ENCODE peak calls at places on chromosome 9, in ten cellular contexts. I, Y, Z, M, Q, D, R, B, K and G are unnamed samples.

GRCh38 chr9:82924243-82924605 is 138.7 kb downstream of the RASEF start:
- DNase-seq in I (no peak), Y (no peak), Z (no peak), M (no peak), Q (no peak), D (no peak), R (no peak), B (no peak), K (no peak), G (no peak)

GRCh38 chr9:105157178-105157583 is 87.3 kb upstream of the SLC44A1 start:
- DNase-seq in I (peak), Y (peak), Z (peak), M (peak), Q (peak), D (peak), R (peak), B (peak), K (peak), G (peak)

GRCh38 chr9:87556821-87557220 is 59.2 kb downstream of the DAPK1 start:
- DNase-seq in I (no peak), Y (no peak), Z (no peak), M (peak), Q (peak), D (no peak), R (no peak), B (no peak), K (no peak), G (no peak)

GRCh38 chr9:107883496-107884120 is 394.0 kb upstream of the KLF4 start:
- DNase-seq in I (no peak), Y (no peak), Z (no peak), M (peak), Q (no peak), D (no peak), R (peak), B (no peak), K (peak), G (no peak)

GRCh38 chr9:36987409-36987808 is 46.7 kb downstream of the PAX5 start:
- DNase-seq in I (no peak), Y (no peak), Z (no peak), M (no peak), Q (no peak), D (no peak), R (no peak), B (no peak), K (no peak), G (no peak)

GRCh38 chr9:83544002-83544698 is 5.9 kb upstream of the FRMD3 start:
- DNase-seq in I (no peak), Y (peak), Z (peak), M (peak), Q (no peak), D (peak), R (peak), B (no peak), K (peak), G (no peak)

GRCh38 chr9:21770877-21771560 is 31.4 kb upstream of the MTAP start:
- DNase-seq in I (no peak), Y (no peak), Z (peak), M (no peak), Q (no peak), D (peak), R (no peak), B (no peak), K (no peak), G (no peak)

GRCh38 chr9:4573176-4573575 is 82.9 kb downstream of the SLC1A1 start:
- DNase-seq in I (no peak), Y (no peak), Z (no peak), M (no peak), Q (no peak), D (no peak), R (no peak), B (no peak), K (no peak), G (no peak)

GRCh38 chr9:6852243-6852963 is 94.6 kb downstream of the KDM4C start:
- DNase-seq in I (no peak), Y (no peak), Z (peak), M (peak), Q (no peak), D (peak), R (no peak), B (no peak), K (no peak), G (no peak)

GRCh38 chr9:117671468-117671867 is 32.7 kb upstream of the TLR4 start:
- DNase-seq in I (no peak), Y (no peak), Z (no peak), M (no peak), Q (no peak), D (no peak), R (no peak), B (no peak), K (no peak), G (no peak)

GRCh38 chr9:70119786-70120185 is 76.1 kb downstream of the MAMDC2 start:
- DNase-seq in I (no peak), Y (no peak), Z (no peak), M (no peak), Q (no peak), D (no peak), R (no peak), B (no peak), K (no peak), G (no peak)

GRCh38 chr9:125990793-125991220 is 243.6 kb downstream of the PBX3 start:
- DNase-seq in I (no peak), Y (no peak), Z (no peak), M (no peak), Q (no peak), D (no peak), R (no peak), B (peak), K (no peak), G (no peak)

GRCh38 chr9:78316151-78316892 is 19.4 kb downstream of the PSAT1 start:
- DNase-seq in I (no peak), Y (no peak), Z (no peak), M (no peak), Q (no peak), D (no peak), R (no peak), B (no peak), K (no peak), G (peak)

GRCh38 chr9:20914556-20914955 is 116.9 kb downstream of the HACD4 start:
- DNase-seq in I (no peak), Y (no peak), Z (no peak), M (no peak), Q (no peak), D (no peak), R (no peak), B (no peak), K (no peak), G (no peak)

GRCh38 chr9:112529316-112529715 is 42.7 kb downstream of the KIAA1958 start:
- DNase-seq in I (no peak), Y (no peak), Z (no peak), M (no peak), Q (no peak), D (no peak), R (no peak), B (no peak), K (no peak), G (no peak)

GRCh38 chr9:21995652-21996275 is 1.2 kb downstream of the CDKN2B-AS1 start:
- DNase-seq in I (peak), Y (peak), Z (no peak), M (peak), Q (peak), D (peak), R (peak), B (no peak), K (peak), G (peak)

GRCh38 chr9:135990468-135991429 is 29.6 kb upstream of the UBAC1 start:
- DNase-seq in I (no peak), Y (peak), Z (peak), M (peak), Q (no peak), D (peak), R (peak), B (no peak), K (peak), G (no peak)

GRCh38 chr9:70170151-70170795 is 88.5 kb upstream of the SMC5 start:
- DNase-seq in I (no peak), Y (no peak), Z (no peak), M (no peak), Q (no peak), D (no peak), R (no peak), B (no peak), K (no peak), G (no peak)

GRCh38 chr9:35500130-35500748 is 10.3 kb downstream of the RUSC2 start:
- DNase-seq in I (no peak), Y (no peak), Z (peak), M (no peak), Q (no peak), D (no peak), R (no peak), B (no peak), K (no peak), G (no peak)

GRCh38 chr9:134327671-134328231 is 1.5 kb downstream of the RXRA start:
- DNase-seq in I (no peak), Y (no peak), Z (no peak), M (no peak), Q (no peak), D (no peak), R (no peak), B (no peak), K (no peak), G (no peak)

GRCh38 chr9:3658964-3659363 is 133.2 kb upstream of the RFX3 start:
- DNase-seq in I (no peak), Y (no peak), Z (no peak), M (no peak), Q (no peak), D (no peak), R (no peak), B (no peak), K (no peak), G (no peak)

DNA sequence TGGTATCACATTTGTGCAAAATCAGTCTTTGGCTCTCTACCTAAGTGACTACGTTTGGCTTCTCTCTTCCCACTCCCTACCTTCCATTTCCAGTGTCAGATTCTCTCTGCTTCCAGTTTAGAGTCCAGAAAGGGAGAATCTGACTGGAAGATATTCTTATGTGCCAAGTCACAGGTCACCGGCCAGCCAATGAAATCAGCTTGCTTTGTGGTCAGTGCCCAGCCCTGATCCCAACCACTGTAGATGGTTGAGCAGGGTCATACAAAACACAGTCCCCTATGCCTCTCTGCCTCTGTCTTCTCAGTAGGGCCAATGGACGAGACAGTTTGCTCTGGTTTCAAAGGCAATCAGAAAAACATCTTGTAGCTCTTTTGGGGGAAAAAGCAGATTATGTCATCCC is 15.6 kb upstream of the EPB41L4B start:
- DNase-seq in I (no peak), Y (no peak), Z (no peak), M (no peak), Q (no peak), D (no peak), R (no peak), B (no peak), K (no peak), G (peak)
- TF ChIP-seq POLR2A in I (no peak), Y (no peak), Z (no peak), M (no peak), Q (no peak), D (no peak), R (no peak), B (no peak), K (no peak), G (no peak)

DNA sequence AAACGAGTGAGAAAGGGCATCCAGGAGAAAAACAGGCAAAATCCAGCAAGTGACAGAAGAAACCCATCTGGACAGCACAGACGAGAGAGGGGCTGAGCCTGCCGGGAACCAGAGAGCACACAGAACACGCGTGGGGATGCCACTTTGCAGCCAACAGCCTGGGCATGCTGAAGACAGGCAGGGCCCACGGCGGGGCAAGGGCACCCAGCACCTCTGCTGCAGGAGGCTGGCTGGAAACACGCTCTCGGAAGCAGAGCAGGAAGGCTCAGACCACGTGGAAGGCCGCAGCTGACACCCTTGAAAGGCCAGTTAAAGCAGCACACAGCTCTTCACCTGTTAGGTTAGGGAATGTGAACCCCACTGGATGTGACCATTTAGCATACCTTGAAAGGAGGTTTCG is 76.1 kb downstream of the SECISBP2 start:
- DNase-seq in I (no peak), Y (no peak), Z (no peak), M (no peak), Q (no peak), D (no peak), R (no peak), B (no peak), K (no peak), G (no peak)
- TF ChIP-seq POLR2A in I (peak), Y (no peak), Z (no peak), M (no peak), Q (no peak), D (no peak), R (no peak), B (no peak), K (no peak), G (no peak)

GRCh38 chr9:95024097-95024671 is 293.3 kb downstream of the FANCC start:
- DNase-seq in I (no peak), Y (peak), Z (peak), M (no peak), Q (peak), D (no peak), R (no peak), B (no peak), K (no peak), G (no peak)

GRCh38 chr9:95027914-95028854 is 289.3 kb downstream of the FANCC start:
- DNase-seq in I (no peak), Y (peak), Z (peak), M (no peak), Q (no peak), D (no peak), R (no peak), B (no peak), K (no peak), G (no peak)

GRCh38 chr9:95023217-95024003 is 294.1 kb downstream of the FANCC start:
- DNase-seq in I (no peak), Y (peak), Z (peak), M (no peak), Q (peak), D (peak), R (no peak), B (no peak), K (no peak), G (no peak)

GRCh38 chr9:95028855-95029219 is 288.7 kb downstream of the FANCC start:
- DNase-seq in I (no peak), Y (peak), Z (no peak), M (no peak), Q (no peak), D (no peak), R (no peak), B (no peak), K (no peak), G (no peak)

GRCh38 chr9:95025213-95026170 is 292.0 kb downstream of the FANCC start:
- DNase-seq in I (no peak), Y (peak), Z (peak), M (peak), Q (peak), D (peak), R (peak), B (no peak), K (no peak), G (no peak)
- TF ChIP-seq POLR2A in I (no peak), Y (peak), Z (no peak), M (no peak), Q (no peak), D (peak), R (no peak), B (no peak), K (no peak), G (no peak)

GRCh38 chr9:130692365-130692764 is 1.2 kb upstream of the EXOSC2 start:
- DNase-seq in I (no peak), Y (no peak), Z (peak), M (no peak), Q (no peak), D (no peak), R (no peak), B (no peak), K (no peak), G (no peak)

GRCh38 chr9:130687615-130688014 is 6.0 kb upstream of the EXOSC2 start:
- DNase-seq in I (no peak), Y (no peak), Z (no peak), M (no peak), Q (no peak), D (no peak), R (no peak), B (no peak), K (no peak), G (no peak)

GRCh38 chr9:130688070-130688469 is 5.5 kb upstream of the EXOSC2 start:
- DNase-seq in I (no peak), Y (no peak), Z (no peak), M (no peak), Q (no peak), D (no peak), R (no peak), B (no peak), K (no peak), G (no peak)

GRCh38 chr9:130689572-130689936 is 4.0 kb upstream of the EXOSC2 start:
- DNase-seq in I (no peak), Y (no peak), Z (no peak), M (no peak), Q (no peak), D (no peak), R (no peak), B (no peak), K (no peak), G (no peak)

DNA sequence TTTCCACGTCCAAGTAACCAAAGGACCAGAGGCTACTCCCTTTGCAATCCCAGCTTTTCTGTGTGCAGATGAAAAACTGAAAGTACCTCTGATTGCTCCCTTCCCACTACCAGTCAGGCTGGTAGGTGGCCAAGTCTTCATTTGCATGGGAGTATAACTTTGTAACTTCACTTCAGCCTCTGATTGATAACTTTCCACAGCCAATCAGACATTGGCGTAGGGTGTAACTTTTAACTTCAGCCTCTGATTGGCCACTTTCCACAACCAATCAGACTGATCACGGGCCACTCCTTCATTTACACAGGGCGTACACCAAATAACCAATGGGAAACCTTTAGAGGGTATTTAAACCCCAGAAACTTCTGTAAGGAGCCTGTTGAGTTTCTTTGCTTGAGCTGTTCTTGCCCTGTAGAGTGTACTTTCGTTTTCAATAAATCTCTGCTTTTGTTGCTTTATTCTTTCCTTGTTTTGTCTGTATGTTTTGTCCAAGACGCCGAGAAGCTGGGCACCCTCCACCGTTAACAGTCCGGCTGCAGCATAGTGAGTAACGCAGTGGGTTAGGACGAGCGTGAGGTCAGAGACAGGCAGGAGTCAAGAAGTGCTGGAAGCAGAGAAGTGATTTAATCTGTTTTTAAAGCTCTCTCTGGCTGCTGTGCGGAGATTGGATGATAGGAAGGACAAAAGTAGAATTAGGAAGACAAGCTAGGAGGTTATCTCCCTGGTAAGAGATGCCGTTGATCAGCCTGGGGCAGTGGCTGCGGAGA is 3.5 kb upstream of the EXOSC2 start:
- DNase-seq in I (no peak), Y (peak), Z (peak), M (peak), Q (peak), D (peak), R (peak), B (peak), K (no peak), G (no peak)
- TF ChIP-seq POLR2A in I (peak), Y (peak), Z (peak), M (peak), Q (no peak), D (peak), R (peak), B (peak), K (no peak), G (no peak)

GRCh38 chr9:71676460-71676859 is 91.9 kb downstream of the CEMIP2 start:
- DNase-seq in I (no peak), Y (no peak), Z (no peak), M (no peak), Q (no peak), D (no peak), R (no peak), B (no peak), K (no peak), G (no peak)

GRCh38 chr9:71675857-71676165 is 92.5 kb downstream of the CEMIP2 start:
- DNase-seq in I (no peak), Y (no peak), Z (no peak), M (no peak), Q (no peak), D (no peak), R (no peak), B (no peak), K (no peak), G (no peak)

GRCh38 chr9:71677209-71677608 is 91.1 kb downstream of the CEMIP2 start:
- DNase-seq in I (no peak), Y (no peak), Z (no peak), M (no peak), Q (no peak), D (no peak), R (no peak), B (no peak), K (no peak), G (no peak)

GRCh38 chr9:71672573-71672972 is 95.7 kb downstream of the CEMIP2 start:
- DNase-seq in I (no peak), Y (no peak), Z (no peak), M (no peak), Q (no peak), D (no peak), R (no peak), B (no peak), K (no peak), G (no peak)

GRCh38 chr9:71675129-71675856 is 93.0 kb downstream of the CEMIP2 start:
- DNase-seq in I (no peak), Y (no peak), Z (no peak), M (no peak), Q (no peak), D (no peak), R (peak), B (no peak), K (no peak), G (no peak)
- TF ChIP-seq POLR2A in I (no peak), Y (no peak), Z (no peak), M (no peak), Q (no peak), D (no peak), R (no peak), B (no peak), K (no peak), G (no peak)

DNA sequence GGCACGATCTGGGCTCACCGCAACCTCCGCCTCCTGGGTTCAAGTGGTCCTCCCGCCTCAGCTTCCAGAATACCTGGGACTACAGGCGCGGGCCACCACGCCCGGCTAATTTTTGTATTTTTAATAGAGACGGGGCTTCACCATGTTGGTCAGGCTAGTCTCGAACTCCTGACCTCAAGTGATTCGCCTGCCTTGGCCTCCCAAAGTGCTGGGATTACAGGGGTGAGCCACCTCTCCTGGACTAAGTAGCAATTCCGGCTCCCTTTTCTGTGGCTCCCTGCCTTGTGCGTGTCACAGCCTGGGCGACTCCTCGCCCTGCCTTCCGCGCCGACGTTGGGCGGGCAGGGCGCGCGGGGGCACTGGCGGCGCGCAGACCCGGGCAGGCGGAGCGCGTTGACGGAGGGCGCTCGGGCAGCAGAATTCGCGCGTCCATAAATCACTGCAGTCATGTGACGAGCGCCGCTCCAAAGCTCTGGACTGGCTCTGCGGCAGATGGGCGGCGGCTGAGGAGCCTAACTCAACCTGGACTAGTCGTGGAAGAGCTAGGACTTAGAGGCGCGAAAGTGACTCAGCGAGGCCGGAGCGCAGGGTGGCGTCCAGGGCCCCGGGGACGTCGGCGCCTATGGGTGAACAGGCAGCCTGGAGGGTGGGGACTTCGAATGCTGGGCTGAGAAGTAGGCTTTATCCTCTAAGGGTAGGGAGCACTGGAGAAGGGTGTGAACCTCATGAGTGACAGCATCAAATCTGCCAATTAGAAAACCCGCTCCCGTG is 1.4 kb upstream of the CIZ1 start:
- DNase-seq in I (no peak), Y (peak), Z (peak), M (peak), Q (peak), D (peak), R (peak), B (peak), K (no peak), G (peak)
- TF ChIP-seq POLR2A in I (no peak), Y (peak), Z (peak), M (no peak), Q (no peak), D (no peak), R (peak), B (peak), K (no peak), G (no peak)